ENCODE peak calls at places on chromosomes 5 and 9, in five cellular contexts. H is H9, G is IMR-90, Y is neuronal stem cell, I is mesenchymal stem cell. U is an unnamed sample.

GRCh38 chr5:160390787-160391696 is 8.8 kb downstream of the FAM200C start:
- DNase-seq in I (peak; percentile 51), Y (no peak), H (no peak), G (peak; percentile 36), U (peak; percentile 3)

GRCh38 chr5:31487510-31487909 is 44.4 kb downstream of the DROSHA start:
- DNase-seq in H (no peak), Y (no peak), G (peak; percentile 11), I (no peak), U (no peak)

GRCh38 chr9:97366476-97366875 is 45.4 kb upstream of the TDRD7 start:
- DNase-seq in I (no peak), G (no peak), Y (no peak), H (no peak), U (no peak)

GRCh38 chr9:73441890-73442818 is 290.5 kb downstream of the ANXA1 start:
- DNase-seq in G (no peak), H (peak; percentile 52), Y (no peak), I (peak; percentile 15), U (no peak)

GRCh38 chr5:135238622-135239460 is 160.2 kb downstream of the MACROH2A1 start:
- DNase-seq in I (no peak), Y (no peak), H (peak; percentile 23), G (no peak), U (no peak)

GRCh38 chr9:20477940-20478620 is 144.2 kb downstream of the MLLT3 start:
- DNase-seq in Y (no peak), I (no peak), H (no peak), G (peak; percentile 53), U (no peak)

GRCh38 chr5:551406-551805 is 27.2 kb upstream of the SLC9A3 start:
- DNase-seq in H (no peak), I (no peak), G (no peak), Y (no peak), U (no peak)

GRCh38 chr5:39063037-39063436 is 11.2 kb downstream of the RICTOR start:
- DNase-seq in H (no peak), G (no peak), I (no peak), Y (no peak), U (no peak)

GRCh38 chr9:105360344-105360743 is 87.5 kb upstream of the FSD1L start:
- DNase-seq in G (no peak), I (no peak), Y (no peak), H (no peak), U (no peak)

GRCh38 chr9:34994429-34995287 is 5.1 kb downstream of the DNAJB5 start:
- DNase-seq in Y (no peak), I (peak; percentile 65), G (peak; percentile 49), H (peak; percentile 67), U (peak; percentile 59)

GRCh38 chr9:16022228-16022627 is 469.4 kb downstream of the CCDC171 start:
- DNase-seq in I (no peak), H (no peak), Y (no peak), G (no peak), U (no peak)

GRCh38 chr9:80410106-80410505 is 838.3 kb downstream of the TLE4 start:
- DNase-seq in I (peak; percentile 86), G (no peak), H (peak; percentile 72), Y (no peak), U (no peak)

GRCh38 chr9:130477564-130477963 is 32.8 kb downstream of the ASS1 start:
- DNase-seq in Y (no peak), H (no peak), G (no peak), I (no peak), U (no peak)

GRCh38 chr9:70639853-70640814 is 225.7 kb upstream of the KLF9 start:
- DNase-seq in H (no peak), G (peak; percentile 60), I (peak; percentile 57), Y (peak; percentile 64), U (peak; percentile 16)

GRCh38 chr5:58759745-58760144 is 176.9 kb downstream of the RAB3C start:
- DNase-seq in Y (no peak), I (no peak), H (no peak), G (no peak), U (no peak)

GRCh38 chr5:132489871-132490483 is 596 bp downstream of the IRF1 start:
- DNase-seq in I (peak; percentile 45), G (peak; percentile 43), Y (no peak), H (peak; percentile 45), U (peak; percentile 53)

GRCh38 chr9:134379774-134380431 is 53.6 kb downstream of the RXRA start:
- DNase-seq in Y (no peak), H (no peak), I (no peak), G (no peak), U (peak; percentile 77)

GRCh38 chr9:126788046-126788445 is 16.8 kb upstream of the ZBTB43 start:
- DNase-seq in I (peak; percentile 38), Y (no peak), H (no peak), G (no peak), U (no peak)

GRCh38 chr5:6830643-6831239 is 117.5 kb downstream of the TENT4A start:
- DNase-seq in Y (no peak), H (no peak), G (no peak), I (no peak), U (no peak)
- H3K14ac ChIP-seq in Y (peak overlapping the region; percentile 3), H (no peak overlapping the region), G (no peak overlapping the region), I (no peak overlapping the region), U (no peak overlapping the region)

GRCh38 chr5:112161392-112161748 is 257.7 kb downstream of the EPB41L4A start:
- DNase-seq in G (no peak), I (no peak), Y (no peak), H (no peak), U (no peak)
- H2AFZ ChIP-seq in G (peak overlapping the region; percentile 97), I (no peak overlapping the region), Y (no peak overlapping the region), H (no peak overlapping the region), U (no peak overlapping the region)

DNA sequence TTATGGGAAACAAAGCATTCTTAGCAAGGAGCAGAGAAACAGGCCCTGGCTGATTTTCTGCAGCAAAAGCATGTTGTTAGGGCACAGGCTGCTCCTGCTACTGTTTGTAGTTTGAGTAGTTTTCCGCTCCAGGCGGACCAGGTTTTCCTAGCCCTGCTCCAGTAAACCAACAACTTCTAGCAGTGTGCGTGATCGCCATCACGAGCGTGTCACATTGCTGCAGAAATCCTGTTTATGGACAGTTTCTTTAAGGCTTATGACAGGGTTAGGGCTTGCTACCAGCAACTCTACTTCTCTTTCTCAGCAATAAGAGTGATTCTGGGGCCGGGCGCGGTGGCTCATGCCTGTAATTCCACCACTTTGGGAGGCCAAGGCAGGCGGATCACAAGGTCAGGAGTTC is 803.9 kb upstream of the CDH10 start:
- DNase-seq in I (no peak), G (no peak), Y (no peak), H (peak; percentile 54), U (peak; percentile 0)
- H3K18ac ChIP-seq in I (no peak overlapping the region), G (no peak overlapping the region), Y (no peak overlapping the region), H (no peak overlapping the region), U (no peak overlapping the region)

GRCh38 chr9:89260525-89260924 is 50.5 kb upstream of the CKS2 start:
- DNase-seq in H (no peak), I (no peak), Y (no peak), G (no peak), U (no peak)
- H3K14ac ChIP-seq in H (no peak overlapping the region), I (no peak overlapping the region), Y (peak overlapping the region; percentile 1), G (no peak overlapping the region), U (no peak overlapping the region)

GRCh38 chr5:115962565-115963402 is 509 bp downstream of the LVRN start:
- DNase-seq in G (no peak), I (peak; percentile 22), H (peak; percentile 55), Y (no peak), U (peak; percentile 70)
- H2AFZ ChIP-seq in G (peak overlapping the region; percentile 91), I (peak overlapping the region; percentile 5), H (no peak overlapping the region), Y (no peak overlapping the region), U (peak overlapping the region; percentile 20)

DNA sequence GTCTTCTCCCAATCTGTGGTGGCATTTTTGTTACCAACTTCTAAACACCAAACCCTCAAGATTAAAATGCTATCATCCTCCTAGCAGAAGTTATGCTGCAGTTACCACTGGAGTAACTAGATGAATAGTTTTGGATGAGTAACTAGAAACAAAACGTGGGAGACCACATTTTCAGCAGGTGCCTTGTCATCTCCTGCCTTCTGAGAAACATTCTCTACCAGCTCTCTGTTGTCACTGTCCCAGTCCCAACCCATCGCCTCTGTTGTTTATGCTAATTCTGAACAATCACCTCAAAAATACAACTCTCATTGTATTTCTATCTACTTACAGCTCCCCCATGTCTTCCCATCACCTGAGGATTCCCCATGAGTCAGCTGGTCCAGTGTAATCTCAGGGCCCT is 652.5 kb upstream of the ADAMTS16 start:
- DNase-seq in Y (no peak), I (no peak), H (no peak), G (no peak), U (no peak)
- H3K18ac ChIP-seq in Y (no peak overlapping the region), I (no peak overlapping the region), H (no peak overlapping the region), G (no peak overlapping the region), U (no peak overlapping the region)

GRCh38 chr5:150672237-150672883 is 11.3 kb downstream of the MYOZ3 start:
- DNase-seq in I (peak; percentile 50), G (no peak), Y (no peak), H (peak; percentile 89), U (peak; percentile 54)
- H3K14ac ChIP-seq in I (no peak overlapping the region), G (peak overlapping the region; percentile 56), Y (no peak overlapping the region), H (peak overlapping the region; percentile 61), U (peak overlapping the region; percentile 91)

U was measured in trophoblast cell.